ENCODE peak calls at places on chromosome 21, in four cellular contexts. One of them, this sample, is unnamed.

GRCh38 chr21:27555996-27556395 is 589.1 kb upstream of the ADAMTS5 start:
- DNase-seq in CD8-positive, alpha-beta memory T cell: no peak
- DNase-seq in AG04449: no peak
- DNase-seq in brain microvascular endothelial cell: no peak
- DNase-seq in this sample: no peak

GRCh38 chr21:28421716-28422480 is 570.8 kb downstream of the LTN1 start:
- DNase-seq in CD8-positive, alpha-beta memory T cell: no peak
- DNase-seq in AG04449: peak
- DNase-seq in brain microvascular endothelial cell: peak
- DNase-seq in this sample: no peak

GRCh38 chr21:46617267-46618051 is 12.6 kb upstream of the S100B start:
- DNase-seq in CD8-positive, alpha-beta memory T cell: no peak
- DNase-seq in AG04449: no peak
- DNase-seq in brain microvascular endothelial cell: peak
- DNase-seq in this sample: no peak

GRCh38 chr21:17925900-17926299 is 106.7 kb upstream of the C21orf91 start:
- DNase-seq in CD8-positive, alpha-beta memory T cell: no peak
- DNase-seq in AG04449: no peak
- DNase-seq in brain microvascular endothelial cell: no peak
- DNase-seq in this sample: no peak

GRCh38 chr21:21188513-21189188 is 190.4 kb downstream of the NCAM2 start:
- DNase-seq in CD8-positive, alpha-beta memory T cell: no peak
- DNase-seq in AG04449: no peak
- DNase-seq in brain microvascular endothelial cell: no peak
- DNase-seq in this sample: no peak

GRCh38 chr21:38712076-38712475 is 93.7 kb upstream of the ETS2 start:
- DNase-seq in CD8-positive, alpha-beta memory T cell: no peak
- DNase-seq in AG04449: no peak
- DNase-seq in brain microvascular endothelial cell: peak
- DNase-seq in this sample: no peak

GRCh38 chr21:28767523-28767922 is 225.2 kb downstream of the LTN1 start:
- DNase-seq in CD8-positive, alpha-beta memory T cell: no peak
- DNase-seq in AG04449: no peak
- DNase-seq in brain microvascular endothelial cell: no peak
- DNase-seq in this sample: no peak

GRCh38 chr21:36980280-36981048 is 14.0 kb upstream of the HLCS start:
- DNase-seq in CD8-positive, alpha-beta memory T cell: no peak
- DNase-seq in AG04449: no peak
- DNase-seq in brain microvascular endothelial cell: no peak
- DNase-seq in this sample: no peak

GRCh38 chr21:35924714-35925301 is 135.5 kb downstream of the SETD4 start:
- DNase-seq in CD8-positive, alpha-beta memory T cell: no peak
- DNase-seq in AG04449: peak
- DNase-seq in brain microvascular endothelial cell: peak
- DNase-seq in this sample: no peak

GRCh38 chr21:36757246-36757645 is 58.3 kb downstream of the SIM2 start:
- DNase-seq in CD8-positive, alpha-beta memory T cell: no peak
- DNase-seq in AG04449: no peak
- DNase-seq in brain microvascular endothelial cell: no peak
- DNase-seq in this sample: no peak

GRCh38 chr21:7933923-7934322 is 2587.5 kb upstream of the TPTE start:
- DNase-seq in CD8-positive, alpha-beta memory T cell: no peak
- DNase-seq in AG04449: no peak
- DNase-seq in brain microvascular endothelial cell: no peak
- DNase-seq in this sample: no peak

GRCh38 chr21:46071082-46071481 is 26.8 kb upstream of the COL6A2 start:
- DNase-seq in CD8-positive, alpha-beta memory T cell: no peak
- DNase-seq in AG04449: no peak
- DNase-seq in brain microvascular endothelial cell: no peak
- DNase-seq in this sample: no peak

GRCh38 chr21:42565886-42566523 is 52.4 kb downstream of the SLC37A1 start:
- DNase-seq in CD8-positive, alpha-beta memory T cell: no peak
- DNase-seq in AG04449: no peak
- DNase-seq in brain microvascular endothelial cell: no peak
- DNase-seq in this sample: no peak

GRCh38 chr21:37248298-37248697 is 18.8 kb downstream of the VPS26C start:
- DNase-seq in CD8-positive, alpha-beta memory T cell: no peak
- DNase-seq in AG04449: no peak
- DNase-seq in brain microvascular endothelial cell: no peak
- DNase-seq in this sample: no peak

GRCh38 chr21:41865002-41865777 is 14.0 kb downstream of the PRDM15 start:
- DNase-seq in CD8-positive, alpha-beta memory T cell: no peak
- DNase-seq in AG04449: no peak
- DNase-seq in brain microvascular endothelial cell: no peak
- DNase-seq in this sample: peak

GRCh38 chr21:20445971-20446370 is 552.2 kb upstream of the NCAM2 start:
- DNase-seq in CD8-positive, alpha-beta memory T cell: no peak
- DNase-seq in AG04449: no peak
- DNase-seq in brain microvascular endothelial cell: no peak
- DNase-seq in this sample: no peak

GRCh38 chr21:42653492-42654061 is at the start of gene PDE9A:
- DNase-seq in CD8-positive, alpha-beta memory T cell: no peak
- DNase-seq in AG04449: no peak
- DNase-seq in brain microvascular endothelial cell: no peak
- DNase-seq in this sample: no peak

GRCh38 chr21:39387461-39388037 is 38.7 kb upstream of the HMGN1 start:
- DNase-seq in CD8-positive, alpha-beta memory T cell: peak
- DNase-seq in AG04449: no peak
- DNase-seq in brain microvascular endothelial cell: peak
- DNase-seq in this sample: peak

GRCh38 chr21:34736116-34736870 is 67.5 kb downstream of the CLIC6 start:
- DNase-seq in CD8-positive, alpha-beta memory T cell: no peak
- DNase-seq in AG04449: peak
- DNase-seq in brain microvascular endothelial cell: peak
- DNase-seq in this sample: no peak

GRCh38 chr21:39057121-39057520 is 126.1 kb downstream of the PSMG1 start:
- DNase-seq in CD8-positive, alpha-beta memory T cell: no peak
- DNase-seq in AG04449: no peak
- DNase-seq in brain microvascular endothelial cell: no peak
- DNase-seq in this sample: no peak

GRCh38 chr21:42583150-42583991 is 69.7 kb downstream of the SLC37A1 start:
- DNase-seq in CD8-positive, alpha-beta memory T cell: no peak
- DNase-seq in AG04449: no peak
- DNase-seq in brain microvascular endothelial cell: no peak
- DNase-seq in this sample: no peak

GRCh38 chr21:40929833-40930232 is 82.9 kb upstream of the DSCAM start:
- DNase-seq in CD8-positive, alpha-beta memory T cell: no peak
- DNase-seq in AG04449: no peak
- DNase-seq in brain microvascular endothelial cell: no peak
- DNase-seq in this sample: no peak

GRCh38 chr21:42361286-42361685 is 5.0 kb downstream of the TFF1 start:
- DNase-seq in CD8-positive, alpha-beta memory T cell: no peak
- DNase-seq in AG04449: no peak
- DNase-seq in brain microvascular endothelial cell: no peak
- DNase-seq in this sample: no peak

GRCh38 chr21:34820051-34820450 is 151.3 kb downstream of the CLIC6 start:
- DNase-seq in CD8-positive, alpha-beta memory T cell: no peak
- DNase-seq in AG04449: no peak
- DNase-seq in brain microvascular endothelial cell: no peak
- DNase-seq in this sample: no peak

GRCh38 chr21:38945536-38946245 is 140.0 kb downstream of the ETS2 start:
- DNase-seq in CD8-positive, alpha-beta memory T cell: no peak
- DNase-seq in AG04449: no peak
- DNase-seq in brain microvascular endothelial cell: peak
- DNase-seq in this sample: no peak

GRCh38 chr21:40049031-40049958 is 182.1 kb downstream of the PCP4 start:
- DNase-seq in CD8-positive, alpha-beta memory T cell: no peak
- DNase-seq in AG04449: peak
- DNase-seq in brain microvascular endothelial cell: no peak
- DNase-seq in this sample: no peak

GRCh38 chr21:42012344-42012743 is 2.2 kb upstream of the ZBTB21 start:
- DNase-seq in CD8-positive, alpha-beta memory T cell: no peak
- DNase-seq in AG04449: no peak
- DNase-seq in brain microvascular endothelial cell: no peak
- DNase-seq in this sample: no peak

GRCh38 chr21:35648512-35648911 is 411.8 kb downstream of the SETD4 start:
- DNase-seq in CD8-positive, alpha-beta memory T cell: no peak
- DNase-seq in AG04449: no peak
- DNase-seq in brain microvascular endothelial cell: no peak
- DNase-seq in this sample: no peak

GRCh38 chr21:46157987-46158451 is 2.6 kb upstream of the FTCD start:
- DNase-seq in CD8-positive, alpha-beta memory T cell: no peak
- DNase-seq in AG04449: no peak
- DNase-seq in brain microvascular endothelial cell: no peak
- DNase-seq in this sample: no peak

GRCh38 chr21:34614443-34614692 is 545 bp downstream of the RCAN1 start:
- DNase-seq in CD8-positive, alpha-beta memory T cell: no peak
- DNase-seq in AG04449: no peak
- DNase-seq in brain microvascular endothelial cell: no peak
- DNase-seq in this sample: no peak

DNA sequence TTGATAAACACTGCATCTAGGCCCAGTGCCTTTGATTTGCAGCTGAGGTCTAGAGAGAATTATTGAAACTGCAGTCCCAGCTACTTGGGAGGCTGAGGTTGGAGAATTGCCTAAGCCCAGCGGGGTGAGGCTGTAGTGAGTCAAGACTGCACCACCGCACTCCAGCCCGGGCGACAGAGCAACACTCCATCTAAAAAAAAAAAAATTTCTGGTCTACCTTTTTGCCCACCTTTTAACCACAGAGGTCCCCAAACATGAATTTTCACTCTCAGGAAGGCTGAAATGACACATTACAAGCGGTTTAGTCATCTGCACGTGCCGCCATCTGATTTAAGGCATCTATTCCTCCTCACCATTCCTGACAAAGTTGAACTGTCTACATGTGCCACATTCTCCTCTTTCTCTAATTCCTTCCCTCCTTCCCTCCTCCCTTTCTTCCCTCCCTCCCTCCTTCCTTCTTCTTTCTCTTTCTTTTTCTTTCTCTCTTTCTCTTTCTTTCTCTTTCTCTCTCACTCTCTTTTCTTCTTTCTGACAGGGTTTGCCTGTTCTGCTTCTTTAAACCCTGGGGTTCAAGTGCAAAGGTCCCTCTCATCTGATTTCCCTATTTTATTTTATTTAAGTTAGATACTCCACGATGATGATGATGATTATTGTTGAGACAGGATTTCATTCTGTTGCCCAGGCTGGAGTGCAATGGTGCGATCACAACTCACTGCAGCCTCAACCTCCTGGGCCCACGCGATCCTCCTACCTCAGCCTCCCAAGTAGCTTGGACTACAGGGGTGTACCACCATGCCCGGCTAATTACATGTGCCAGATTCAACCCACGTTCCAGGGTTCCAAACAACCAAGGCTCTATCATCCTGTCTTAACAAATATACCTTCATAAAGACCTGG is 3.0 kb upstream of the SOD1 start:
- DNase-seq in CD8-positive, alpha-beta memory T cell: no peak
- DNase-seq in AG04449: no peak
- DNase-seq in brain microvascular endothelial cell: no peak
- DNase-seq in this sample: peak
- H3K4me3 ChIP-seq in CD8-positive, alpha-beta memory T cell: no peak
- H3K4me3 ChIP-seq in AG04449: no peak
- H3K4me3 ChIP-seq in brain microvascular endothelial cell: no peak
- H3K4me3 ChIP-seq in this sample: no peak

GRCh38 chr21:14414932-14415508 is 32.1 kb upstream of the HSPA13 start:
- DNase-seq in CD8-positive, alpha-beta memory T cell: no peak
- DNase-seq in AG04449: no peak
- DNase-seq in brain microvascular endothelial cell: no peak
- DNase-seq in this sample: peak
- H3K4me3 ChIP-seq in CD8-positive, alpha-beta memory T cell: no peak
- H3K4me3 ChIP-seq in AG04449: no peak
- H3K4me3 ChIP-seq in brain microvascular endothelial cell: no peak
- H3K4me3 ChIP-seq in this sample: no peak

DNA sequence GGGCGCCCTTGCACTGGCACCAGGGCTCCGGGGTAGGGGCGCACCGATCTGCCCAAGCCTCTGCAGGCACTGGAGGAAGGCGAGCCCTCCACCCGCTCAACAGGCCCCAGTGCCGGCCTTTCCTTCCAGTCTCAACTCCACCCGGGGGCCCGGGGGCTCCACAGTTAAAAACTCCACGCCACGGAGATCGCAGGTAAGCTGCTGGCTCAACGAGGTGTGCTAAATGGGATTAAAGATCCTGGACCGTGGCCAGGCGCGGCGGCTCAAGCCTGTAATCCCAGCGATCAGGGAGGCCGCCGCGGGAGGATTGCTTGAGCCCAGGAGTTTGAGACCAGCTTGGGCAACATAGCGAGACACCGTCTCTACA is 536 bp downstream of the HSF2BP start:
- DNase-seq in CD8-positive, alpha-beta memory T cell: no peak
- DNase-seq in AG04449: no peak
- DNase-seq in brain microvascular endothelial cell: no peak
- DNase-seq in this sample: no peak
- H3K4me3 ChIP-seq in CD8-positive, alpha-beta memory T cell: peak
- H3K4me3 ChIP-seq in AG04449: peak
- H3K4me3 ChIP-seq in brain microvascular endothelial cell: no peak
- H3K4me3 ChIP-seq in this sample: peak

GRCh38 chr21:26055010-26055409 is 115.6 kb downstream of the APP start:
- DNase-seq in CD8-positive, alpha-beta memory T cell: no peak
- DNase-seq in AG04449: no peak
- DNase-seq in brain microvascular endothelial cell: no peak
- DNase-seq in this sample: no peak
- H3K4me3 ChIP-seq in CD8-positive, alpha-beta memory T cell: no peak
- H3K4me3 ChIP-seq in AG04449: no peak
- H3K4me3 ChIP-seq in brain microvascular endothelial cell: no peak
- H3K4me3 ChIP-seq in this sample: no peak

GRCh38 chr21:15004721-15005370 is 60.0 kb downstream of the NRIP1 start:
- DNase-seq in CD8-positive, alpha-beta memory T cell: no peak
- DNase-seq in AG04449: no peak
- DNase-seq in brain microvascular endothelial cell: no peak
- DNase-seq in this sample: no peak
- H3K4me3 ChIP-seq in CD8-positive, alpha-beta memory T cell: peak
- H3K4me3 ChIP-seq in AG04449: no peak
- H3K4me3 ChIP-seq in brain microvascular endothelial cell: no peak
- H3K4me3 ChIP-seq in this sample: no peak

GRCh38 chr21:44881586-44881939 is 8.1 kb upstream of the PTTG1IP start:
- DNase-seq in CD8-positive, alpha-beta memory T cell: no peak
- DNase-seq in AG04449: no peak
- DNase-seq in brain microvascular endothelial cell: no peak
- DNase-seq in this sample: no peak
- H3K4me3 ChIP-seq in CD8-positive, alpha-beta memory T cell: no peak
- H3K4me3 ChIP-seq in AG04449: no peak
- H3K4me3 ChIP-seq in brain microvascular endothelial cell: no peak
- H3K4me3 ChIP-seq in this sample: no peak

GRCh38 chr21:31557421-31557955 is 102.0 kb upstream of the SOD1 start:
- DNase-seq in CD8-positive, alpha-beta memory T cell: no peak
- DNase-seq in AG04449: no peak
- DNase-seq in brain microvascular endothelial cell: no peak
- DNase-seq in this sample: no peak
- H3K4me3 ChIP-seq in CD8-positive, alpha-beta memory T cell: peak
- H3K4me3 ChIP-seq in AG04449: peak
- H3K4me3 ChIP-seq in brain microvascular endothelial cell: peak
- H3K4me3 ChIP-seq in this sample: no peak

DNA sequence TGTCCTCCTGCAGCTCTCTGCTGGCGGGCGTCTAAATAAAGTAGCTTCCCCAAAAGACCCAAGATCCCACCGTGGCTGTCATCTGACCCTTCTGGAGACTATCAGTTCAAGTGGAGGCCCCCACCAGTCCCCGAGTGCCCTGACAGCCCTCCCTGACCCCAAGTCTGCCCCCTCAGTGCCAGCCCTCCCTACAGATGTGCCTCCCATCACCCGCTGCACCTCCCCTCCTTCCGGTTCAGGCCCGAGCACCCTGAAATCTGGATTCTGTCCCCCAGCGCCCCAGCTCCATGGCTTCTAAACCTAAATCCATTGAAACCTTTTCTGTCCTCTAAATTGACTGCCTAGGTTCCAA is 593 bp downstream of the IL10RB start:
- DNase-seq in CD8-positive, alpha-beta memory T cell: peak
- DNase-seq in AG04449: no peak
- DNase-seq in brain microvascular endothelial cell: no peak
- DNase-seq in this sample: peak
- H3K4me3 ChIP-seq in CD8-positive, alpha-beta memory T cell: peak
- H3K4me3 ChIP-seq in AG04449: peak
- H3K4me3 ChIP-seq in brain microvascular endothelial cell: peak
- H3K4me3 ChIP-seq in this sample: peak